ENCODE peak calls at places on chromosomes 5 and 9, in eight cellular contexts. W is naive thymus-derived CD4-positive, alpha-beta T cell; O is breast epithelium; Z is colonic mucosa; H is PC-3; J is Panc1; U is iPS DF 6.9; A is CD8-positive, alpha-beta memory T cell. X is an unnamed sample.

GRCh38 chr9:2157277-2158105 is 142.3 kb downstream of the SMARCA2 start:
- DNase-seq in O (no peak), H (peak), W (no peak), J (no peak), A (no peak), U (no peak), Z (peak), X (no peak)

GRCh38 chr5:96084874-96085545 is 123.4 kb upstream of the ELL2 start:
- DNase-seq in H (peak), J (no peak), O (no peak), U (no peak), W (no peak), A (no peak), Z (no peak), X (no peak)

GRCh38 chr9:26744362-26744965 is 148.1 kb downstream of the CAAP1 start:
- DNase-seq in W (no peak), J (no peak), Z (no peak), U (no peak), O (no peak), H (peak), A (no peak), X (no peak)

GRCh38 chr5:178318382-178318781 is 85.8 kb upstream of the PHYKPL start:
- DNase-seq in A (no peak), O (no peak), Z (no peak), J (no peak), W (no peak), H (no peak), U (no peak), X (peak)

GRCh38 chr5:56185777-56186311 is 47.3 kb downstream of the ANKRD55 start:
- DNase-seq in J (peak), Z (no peak), H (peak), W (no peak), U (no peak), A (no peak), O (no peak), X (no peak)

GRCh38 chr5:171673328-171673727 is 112.3 kb upstream of the SMIM23 start:
- DNase-seq in U (no peak), O (no peak), H (no peak), A (no peak), Z (no peak), W (no peak), J (no peak), X (no peak)

GRCh38 chr9:7500521-7500920 is 299.1 kb downstream of the DMAC1 start:
- DNase-seq in H (no peak), J (no peak), W (no peak), U (no peak), O (no peak), Z (no peak), A (no peak), X (no peak)

GRCh38 chr5:146475190-146475801 is 28.2 kb downstream of the TCERG1 start:
- DNase-seq in O (no peak), H (peak), W (no peak), U (no peak), A (no peak), Z (no peak), J (no peak), X (no peak)

GRCh38 chr5:19554524-19554923 is 433.5 kb downstream of the CDH18 start:
- DNase-seq in U (no peak), J (no peak), Z (no peak), O (no peak), W (no peak), H (no peak), A (no peak), X (no peak)

GRCh38 chr5:51657340-51658240 is 274.3 kb downstream of the ISL1 start:
- DNase-seq in A (no peak), Z (no peak), O (no peak), J (no peak), W (no peak), H (peak), U (no peak), X (no peak)

GRCh38 chr9:135951889-135952663 is 9.1 kb downstream of the UBAC1 start:
- DNase-seq in U (no peak), A (no peak), O (no peak), W (no peak), J (no peak), Z (no peak), H (peak), X (no peak)

GRCh38 chr9:89498845-89499480 is 1.1 kb upstream of the SEMA4D start:
- DNase-seq in A (peak), O (no peak), J (no peak), U (no peak), W (peak), Z (no peak), H (no peak), X (no peak)

GRCh38 chr9:121674952-121675351 is 23.5 kb downstream of the DAB2IP start:
- DNase-seq in Z (no peak), U (no peak), O (no peak), H (peak), W (no peak), J (no peak), A (no peak), X (no peak)

GRCh38 chr5:43701227-43701626 is 98.2 kb downstream of the NNT start:
- DNase-seq in W (no peak), Z (no peak), U (no peak), A (no peak), J (no peak), H (no peak), O (no peak), X (no peak)

GRCh38 chr5:112995764-112996618 is 19.4 kb downstream of the DCP2 start:
- DNase-seq in H (peak), A (peak), W (peak), O (peak), J (no peak), U (peak), Z (peak), X (peak)

GRCh38 chr9:123450096-123450495 is 94.1 kb downstream of the CRB2 start:
- DNase-seq in A (no peak), O (peak), H (no peak), W (no peak), Z (no peak), U (no peak), J (no peak), X (no peak)

GRCh38 chr9:76321185-76321828 is 72.9 kb downstream of the RFK start:
- DNase-seq in U (no peak), W (no peak), A (no peak), J (no peak), Z (no peak), H (peak), O (no peak), X (no peak)

GRCh38 chr9:74975538-74975937 is 22.8 kb upstream of the C9orf40 start:
- DNase-seq in Z (no peak), O (no peak), J (no peak), U (no peak), A (no peak), W (no peak), H (no peak), X (no peak)

GRCh38 chr5:141039517-141039916 is 11.7 kb upstream of the PCDHB1 start:
- DNase-seq in O (no peak), Z (no peak), U (no peak), H (peak), J (no peak), W (no peak), A (no peak), X (no peak)

GRCh38 chr5:40958811-40959210 is 49.5 kb downstream of the C7 start:
- DNase-seq in Z (no peak), A (no peak), O (no peak), U (no peak), H (peak), J (no peak), W (no peak), X (no peak)

GRCh38 chr5:34652916-34653315 is 3.2 kb upstream of the RAI14 start:
- DNase-seq in U (no peak), Z (no peak), W (no peak), H (peak), O (no peak), A (no peak), J (no peak), X (no peak)

GRCh38 chr5:82396871-82397514 is 118.8 kb upstream of the RPS23 start:
- DNase-seq in H (peak), U (no peak), J (peak), O (peak), A (no peak), W (no peak), Z (peak), X (peak)

GRCh38 chr9:12777149-12778010 is 2.6 kb downstream of the LURAP1L start:
- DNase-seq in O (no peak), U (no peak), W (no peak), H (peak), Z (no peak), J (no peak), A (no peak), X (no peak)

GRCh38 chr5:10077721-10078551 is 171.8 kb downstream of the ATPSCKMT start:
- DNase-seq in O (no peak), W (no peak), U (no peak), J (no peak), H (no peak), A (no peak), Z (no peak), X (no peak)

GRCh38 chr5:53422539-53422938 is 57.9 kb upstream of the FST start:
- DNase-seq in A (no peak), U (no peak), H (peak), J (no peak), O (no peak), W (no peak), Z (no peak), X (no peak)

GRCh38 chr5:106875591-106876297 is 795.0 kb downstream of the EFNA5 start:
- DNase-seq in U (peak), A (no peak), Z (no peak), J (peak), O (no peak), H (peak), W (no peak), X (no peak)

GRCh38 chr9:132505961-132506691 is 76.3 kb upstream of the BARHL1 start:
- DNase-seq in U (no peak), J (no peak), Z (no peak), O (no peak), H (no peak), A (no peak), W (no peak), X (no peak)

GRCh38 chr5:177498013-177498847 is 826 bp upstream of the PDLIM7 start:
- DNase-seq in J (no peak), W (no peak), H (peak), A (no peak), U (no peak), O (no peak), Z (no peak), X (peak)

GRCh38 chr5:80654054-80654390 is 430 bp upstream of the MSH3 start:
- DNase-seq in H (peak), Z (peak), A (no peak), O (no peak), W (no peak), U (no peak), J (no peak), X (no peak)

GRCh38 chr5:54832846-54833245 is 152.5 kb downstream of the ESM1 start:
- DNase-seq in H (no peak), U (no peak), J (no peak), O (no peak), W (no peak), A (no peak), Z (no peak), X (no peak)

GRCh38 chr5:31481531-31481930 is 50.4 kb downstream of the DROSHA start:
- DNase-seq in U (no peak), A (no peak), J (no peak), H (no peak), Z (no peak), O (no peak), W (no peak), X (no peak)

GRCh38 chr9:123943671-123944070 is 13.7 kb upstream of the DENND1A start:
- DNase-seq in Z (no peak), H (no peak), O (no peak), U (no peak), A (no peak), J (no peak), W (no peak), X (no peak)

GRCh38 chr5:126377444-126377843 is 45.8 kb upstream of the GRAMD2B start:
- DNase-seq in J (no peak), Z (no peak), A (no peak), H (no peak), U (no peak), O (no peak), W (no peak), X (no peak)

GRCh38 chr9:121736147-121736721 is 84.8 kb downstream of the DAB2IP start:
- DNase-seq in W (no peak), O (peak), A (no peak), J (no peak), H (no peak), Z (peak), U (no peak), X (peak)

GRCh38 chr9:109551651-109552050 is 53.5 kb upstream of the PTPN3 start:
- DNase-seq in Z (no peak), J (no peak), W (no peak), U (no peak), H (no peak), A (no peak), O (no peak), X (no peak)

GRCh38 chr9:117405950-117406705 is 8.7 kb downstream of the ASTN2 start:
- DNase-seq in H (no peak), J (no peak), W (no peak), U (no peak), A (no peak), Z (no peak), O (no peak), X (no peak)

GRCh38 chr9:91285729-91286353 is 75.9 kb downstream of the AUH start:
- DNase-seq in J (no peak), Z (no peak), A (no peak), W (no peak), O (no peak), H (peak), U (no peak), X (no peak)

GRCh38 chr9:4117835-4118610 is 181.8 kb downstream of the GLIS3 start:
- DNase-seq in W (peak), U (peak), A (peak), Z (peak), J (no peak), H (no peak), O (no peak), X (peak)

DNA sequence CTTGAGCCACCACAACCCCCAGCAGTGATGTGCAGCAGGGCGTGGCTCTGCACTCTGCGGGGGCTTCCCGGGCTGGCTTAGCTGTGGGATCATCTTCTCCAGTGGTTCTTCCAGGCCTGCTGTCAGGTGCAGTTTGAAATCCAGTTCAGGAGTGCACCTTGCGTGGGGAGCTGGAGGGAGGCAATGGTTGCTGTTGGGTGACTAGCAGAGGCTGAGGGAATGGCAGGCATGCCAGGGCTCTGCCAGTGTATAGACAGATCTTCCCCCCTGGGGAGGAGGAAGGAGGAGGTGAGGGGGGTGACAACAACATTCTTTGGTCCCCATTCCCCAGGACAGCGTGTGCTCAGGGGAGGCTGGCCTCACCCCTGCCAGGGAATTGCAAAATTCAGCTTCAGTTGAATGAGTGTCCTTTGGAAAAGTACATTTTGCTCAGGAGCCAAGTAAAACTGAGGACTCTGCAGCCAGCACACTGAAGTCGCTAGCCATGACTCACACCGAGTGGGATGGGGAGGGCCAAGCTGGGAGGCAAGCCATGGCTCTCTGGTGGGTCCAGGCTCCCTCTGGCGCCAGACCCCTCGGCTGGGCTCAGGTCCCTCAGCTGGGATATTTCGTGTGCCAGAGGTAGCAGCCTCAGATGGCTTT is 35.0 kb downstream of the ERGIC1 start:
- DNase-seq in J (peak), W (no peak), O (peak), A (no peak), H (peak), Z (no peak), U (no peak), X (peak)
- H3K27ac ChIP-seq in J (peak), W (no peak), O (peak), A (no peak), H (peak), Z (peak), U (no peak), X (peak)

GRCh38 chr5:100860407-100860806 is 42.7 kb downstream of the ST8SIA4 start:
- DNase-seq in Z (no peak), W (no peak), U (no peak), J (no peak), O (no peak), A (no peak), H (no peak), X (no peak)

GRCh38 chr5:100861148-100861547 is 41.9 kb downstream of the ST8SIA4 start:
- DNase-seq in O (no peak), A (no peak), J (no peak), Z (no peak), W (no peak), U (no peak), H (no peak), X (no peak)

GRCh38 chr5:100856462-100856861 is 46.6 kb downstream of the ST8SIA4 start:
- DNase-seq in J (no peak), W (no peak), Z (no peak), A (no peak), O (no peak), U (no peak), H (no peak), X (no peak)

GRCh38 chr5:100855940-100856339 is 47.1 kb downstream of the ST8SIA4 start:
- DNase-seq in U (no peak), H (no peak), J (no peak), W (no peak), A (no peak), O (no peak), Z (no peak), X (no peak)

DNA sequence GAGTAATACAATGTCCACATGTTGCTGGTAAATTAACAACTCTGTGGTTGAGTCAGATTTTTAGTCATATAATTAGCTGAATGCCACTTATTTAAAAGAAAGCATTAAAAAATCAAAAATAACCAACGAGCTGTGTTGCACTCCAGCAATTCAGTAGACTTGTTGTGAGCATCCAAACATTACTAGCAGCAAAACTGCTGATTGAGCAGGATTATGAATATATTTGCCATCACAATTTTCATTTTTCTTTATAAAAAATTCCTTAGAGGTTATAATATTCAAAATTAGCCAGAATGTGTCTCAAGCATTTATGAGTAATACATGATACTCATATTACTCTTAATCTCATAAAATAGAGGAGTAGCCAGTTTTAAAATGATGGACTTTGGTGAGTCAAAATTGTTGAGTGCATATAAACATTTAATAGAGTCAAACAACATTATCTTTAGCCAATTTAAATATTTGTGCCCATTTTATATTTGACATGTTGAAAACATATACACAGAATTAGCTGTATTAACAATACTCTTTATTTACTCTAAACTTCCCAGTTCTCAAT is 44.0 kb downstream of the ST8SIA4 start:
- DNase-seq in O (no peak), H (peak), J (no peak), A (no peak), U (no peak), W (no peak), Z (no peak), X (no peak)
- H3K27ac ChIP-seq in O (no peak), H (peak), J (no peak), A (no peak), U (no peak), W (no peak), Z (no peak), X (no peak)

DNA sequence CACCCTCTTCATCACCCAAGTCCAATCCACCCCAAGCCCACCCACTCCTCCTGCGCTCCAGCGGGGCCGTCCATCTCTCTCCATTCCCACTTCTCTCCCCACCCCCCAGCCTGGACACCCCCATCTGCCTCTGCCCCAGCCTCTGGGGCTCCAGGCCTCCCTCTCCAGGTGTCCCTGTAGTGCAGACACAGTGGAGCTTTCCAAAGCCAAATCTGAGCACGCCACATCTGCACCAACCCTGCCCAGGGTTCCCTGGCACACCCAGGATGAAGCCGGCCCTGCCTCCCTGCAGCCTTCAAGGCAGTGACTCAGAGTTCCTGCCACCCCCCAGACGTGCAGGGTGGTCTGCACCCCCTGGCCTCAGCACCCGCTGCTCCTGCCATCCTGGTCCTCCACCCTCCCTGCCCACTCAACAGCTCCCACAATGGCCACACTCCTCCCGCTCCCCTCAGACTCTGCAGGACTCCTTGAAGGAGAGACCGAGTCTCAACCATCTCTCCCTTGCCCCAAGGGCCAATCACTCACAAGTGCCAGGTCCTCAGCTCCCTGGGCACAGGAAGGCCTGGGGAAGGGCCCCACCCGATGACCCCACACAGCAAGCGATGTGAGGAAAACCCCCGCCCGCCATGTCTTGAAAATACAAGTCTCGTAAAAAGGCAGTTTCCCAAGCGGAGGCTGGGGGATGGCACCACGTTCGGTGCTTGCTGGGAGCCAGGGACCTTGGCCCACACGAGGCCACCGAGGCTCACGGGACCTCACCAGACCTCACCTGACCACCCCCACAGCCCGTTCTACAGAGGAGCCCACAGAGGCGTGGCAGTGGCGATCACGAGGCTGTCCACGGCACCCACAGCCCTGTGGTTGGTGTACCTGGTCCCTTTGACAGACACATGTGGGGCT is 22.2 kb downstream of the VAV2 start:
- DNase-seq in W (no peak), H (no peak), O (no peak), Z (no peak), J (no peak), A (no peak), U (no peak), X (peak)
- H3K27ac ChIP-seq in W (no peak), H (no peak), O (no peak), Z (no peak), J (no peak), A (no peak), U (no peak), X (no peak)

DNA sequence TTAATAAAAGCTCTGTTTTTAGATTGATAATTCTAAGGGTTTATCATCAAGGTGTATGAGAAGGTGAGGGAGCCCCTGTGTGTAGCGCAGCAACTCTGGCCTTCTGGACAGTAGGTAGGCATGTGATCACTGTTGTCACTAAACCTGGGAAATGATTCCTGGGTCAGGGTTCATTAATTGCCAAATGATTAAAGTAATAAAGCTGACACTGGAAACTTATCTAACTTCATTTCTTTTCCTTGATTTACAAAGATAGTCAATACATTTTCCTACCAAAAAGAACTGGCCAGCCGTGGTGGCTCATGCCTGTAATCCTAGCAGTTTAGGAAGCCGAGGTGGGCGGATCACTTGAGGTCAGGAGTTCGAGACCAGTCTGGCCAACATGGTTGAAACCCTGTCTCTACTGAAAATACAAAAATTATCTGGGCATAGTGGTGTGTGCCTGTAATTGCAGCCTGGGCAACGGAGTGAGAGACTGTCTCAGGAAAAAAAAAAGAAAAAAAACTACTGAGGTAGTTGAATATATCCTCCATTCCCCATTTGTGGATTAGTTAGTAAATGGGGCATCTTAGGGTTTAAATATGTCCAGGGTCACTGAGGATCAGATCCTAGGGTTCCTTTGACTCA is 2.4 kb downstream of the EHMT1 start:
- DNase-seq in W (no peak), O (no peak), H (peak), J (no peak), Z (no peak), A (no peak), U (no peak), X (no peak)
- H3K27ac ChIP-seq in W (peak), O (no peak), H (no peak), J (no peak), Z (no peak), A (no peak), U (no peak), X (no peak)